ENCODE peak calls at places on chromosomes 12 and 14, in nine cellular contexts. S is tibial nerve, F is suprapubic skin, N is A549, J is esophagus muscularis mucosa, P is ovary, T is body of pancreas, C is stomach, L is uterus. Z is an unnamed sample.

GRCh38 chr12:93153321-93153720 is 224.2 kb upstream of the EEA1 start:
- DNase-seq in S (no peak), F (no peak), N (no peak), J (no peak), P (no peak), T (no peak), C (no peak), L (no peak), Z (no peak)

GRCh38 chr12:89575405-89575804 is 49.6 kb upstream of the POC1B start:
- DNase-seq in S (no peak), F (no peak), N (peak), J (no peak), P (no peak), T (no peak), C (no peak), L (no peak), Z (no peak)

GRCh38 chr14:52327374-52328226 is 13.5 kb downstream of the PTGER2 start:
- DNase-seq in S (no peak), F (no peak), N (no peak), J (no peak), P (no peak), T (no peak), C (no peak), L (no peak), Z (no peak)

GRCh38 chr14:52119030-52119429 is 50.2 kb upstream of the NID2 start:
- DNase-seq in S (peak), F (no peak), N (no peak), J (no peak), P (no peak), T (peak), C (no peak), L (no peak), Z (no peak)

GRCh38 chr12:55929306-55929791 is 1.6 kb upstream of the DGKA start:
- DNase-seq in S (no peak), F (no peak), N (no peak), J (no peak), P (no peak), T (peak), C (peak), L (no peak), Z (no peak)

GRCh38 chr14:52355016-52355430 is 40.9 kb downstream of the PTGER2 start:
- DNase-seq in S (no peak), F (no peak), N (peak), J (no peak), P (no peak), T (no peak), C (no peak), L (no peak), Z (no peak)

GRCh38 chr14:21734457-21735074 is 60.9 kb upstream of the OR4E1 start:
- DNase-seq in S (no peak), F (no peak), N (peak), J (no peak), P (no peak), T (peak), C (no peak), L (no peak), Z (no peak)

GRCh38 chr14:82710257-82710841 is 1176.7 kb upstream of the SEL1L start:
- DNase-seq in S (no peak), F (no peak), N (peak), J (no peak), P (peak), T (peak), C (peak), L (peak), Z (no peak)

GRCh38 chr12:47740536-47741339 is 15.4 kb upstream of the ENDOU start:
- DNase-seq in S (no peak), F (no peak), N (no peak), J (no peak), P (no peak), T (no peak), C (no peak), L (no peak), Z (no peak)

GRCh38 chr14:36264107-36264506 is 56.3 kb downstream of the MBIP start:
- DNase-seq in S (no peak), F (no peak), N (no peak), J (no peak), P (no peak), T (no peak), C (no peak), L (no peak), Z (no peak)

GRCh38 chr14:25048170-25049126 is 1.5 kb downstream of the STXBP6 start:
- DNase-seq in S (peak), F (no peak), N (no peak), J (no peak), P (peak), T (peak), C (peak), L (peak), Z (no peak)

GRCh38 chr12:62919827-62920226 is 15.1 kb downstream of the PPM1H start:
- DNase-seq in S (no peak), F (no peak), N (no peak), J (peak), P (peak), T (peak), C (peak), L (no peak), Z (no peak)

GRCh38 chr12:107929436-107929835 is 154.9 kb downstream of the ASCL4 start:
- DNase-seq in S (no peak), F (no peak), N (peak), J (peak), P (no peak), T (no peak), C (no peak), L (no peak), Z (no peak)

GRCh38 chr12:131910302-131911110 is 16.1 kb downstream of the ULK1 start:
- DNase-seq in S (no peak), F (no peak), N (no peak), J (no peak), P (no peak), T (no peak), C (no peak), L (no peak), Z (no peak)

GRCh38 chr14:61107148-61107641 is 126.2 kb downstream of the SLC38A6 start:
- DNase-seq in S (no peak), F (peak), N (no peak), J (peak), P (peak), T (peak), C (no peak), L (peak), Z (no peak)

GRCh38 chr12:77122236-77122635 is 56.9 kb upstream of the E2F7 start:
- DNase-seq in S (no peak), F (no peak), N (peak), J (no peak), P (no peak), T (peak), C (no peak), L (no peak), Z (no peak)

GRCh38 chr12:20000229-20000869 is 368.0 kb upstream of the PDE3A start:
- DNase-seq in S (no peak), F (no peak), N (no peak), J (no peak), P (no peak), T (no peak), C (no peak), L (no peak), Z (no peak)

GRCh38 chr12:21677622-21678277 is 20.1 kb upstream of the LDHB start:
- DNase-seq in S (no peak), F (no peak), N (peak), J (no peak), P (no peak), T (no peak), C (no peak), L (no peak), Z (no peak)

GRCh38 chr12:22334696-22335290 is at the start of gene ST8SIA1:
- DNase-seq in S (peak), F (peak), N (no peak), J (no peak), P (peak), T (peak), C (peak), L (peak), Z (no peak)

GRCh38 chr14:25400607-25401206 is 350.8 kb upstream of the STXBP6 start:
- DNase-seq in S (peak), F (no peak), N (peak), J (no peak), P (no peak), T (peak), C (peak), L (no peak), Z (no peak)

GRCh38 chr12:69984216-69984615 is 159.2 kb downstream of the MYRFL start:
- DNase-seq in S (no peak), F (no peak), N (no peak), J (no peak), P (no peak), T (no peak), C (no peak), L (no peak), Z (no peak)

GRCh38 chr12:97951239-97951638 is 488.6 kb downstream of the RMST start:
- DNase-seq in S (no peak), F (no peak), N (no peak), J (no peak), P (no peak), T (no peak), C (no peak), L (no peak), Z (no peak)

GRCh38 chr12:78802593-78802992 is 62.0 kb upstream of the SYT1 start:
- DNase-seq in S (no peak), F (no peak), N (peak), J (no peak), P (no peak), T (no peak), C (no peak), L (no peak), Z (no peak)

GRCh38 chr12:92109613-92110012 is 36.0 kb downstream of the BTG1 start:
- DNase-seq in S (no peak), F (no peak), N (no peak), J (no peak), P (no peak), T (no peak), C (no peak), L (no peak), Z (no peak)

GRCh38 chr12:2393016-2393415 is 340.2 kb downstream of the CACNA1C start:
- DNase-seq in S (no peak), F (no peak), N (no peak), J (no peak), P (no peak), T (no peak), C (no peak), L (no peak), Z (no peak)
- TF ChIP-seq CTCF in S (no peak), F (no peak), N (no peak), J (no peak), P (no peak), T (no peak), C (no peak), L (no peak), Z (no peak)

DNA sequence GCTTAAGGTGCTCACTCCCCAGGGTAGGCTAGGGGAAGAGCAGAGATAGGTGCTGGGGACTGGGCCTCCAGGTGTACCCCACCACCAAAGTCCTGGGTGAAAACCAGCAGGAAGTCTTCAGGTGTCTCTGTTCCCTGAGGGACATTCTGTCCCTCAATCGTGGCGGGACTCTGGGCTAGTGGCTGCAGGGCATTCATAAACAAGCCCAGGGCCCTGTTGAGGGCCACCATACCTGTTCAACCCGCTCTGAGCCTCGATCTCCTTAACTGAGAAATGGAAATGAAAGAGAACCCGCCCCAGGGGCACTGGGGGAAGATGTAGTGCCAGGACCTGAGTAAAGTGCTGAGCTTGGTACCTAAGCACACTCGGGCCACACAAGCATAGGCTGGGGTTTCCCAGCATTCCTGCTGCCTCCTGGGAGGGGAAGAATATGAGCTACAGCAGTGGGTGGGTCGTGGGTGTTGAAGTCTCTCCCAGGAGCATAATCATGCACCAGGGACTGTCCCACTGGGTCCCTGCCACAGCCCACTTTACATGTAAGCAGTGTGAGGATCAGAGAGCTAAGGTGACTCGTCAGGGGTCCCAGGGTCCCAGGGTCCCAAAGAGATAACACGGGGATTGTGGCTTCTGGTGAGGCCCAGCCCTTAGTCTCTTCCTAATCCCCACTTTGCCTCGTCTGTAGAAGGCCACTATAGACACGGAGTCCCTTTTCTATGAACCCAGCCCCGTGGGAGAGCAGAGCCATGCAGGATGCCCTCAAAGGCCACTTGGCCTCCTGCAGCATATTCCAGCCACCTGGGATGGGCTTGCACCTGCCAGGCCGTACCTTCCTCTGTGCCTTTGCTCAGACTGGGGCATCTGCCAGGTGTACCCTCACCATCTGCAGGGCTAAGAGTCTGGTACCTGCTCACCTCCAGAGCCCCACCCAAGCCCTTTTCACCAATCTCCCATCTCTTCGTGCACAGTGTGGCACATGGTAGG is 14.4 kb downstream of the FAM222A start:
- DNase-seq in S (peak), F (peak), N (no peak), J (no peak), P (no peak), T (no peak), C (no peak), L (no peak), Z (no peak)
- H3K27ac ChIP-seq in S (peak), F (peak), N (no peak), J (peak), P (no peak), T (peak), C (no peak), L (no peak), Z (no peak)

DNA sequence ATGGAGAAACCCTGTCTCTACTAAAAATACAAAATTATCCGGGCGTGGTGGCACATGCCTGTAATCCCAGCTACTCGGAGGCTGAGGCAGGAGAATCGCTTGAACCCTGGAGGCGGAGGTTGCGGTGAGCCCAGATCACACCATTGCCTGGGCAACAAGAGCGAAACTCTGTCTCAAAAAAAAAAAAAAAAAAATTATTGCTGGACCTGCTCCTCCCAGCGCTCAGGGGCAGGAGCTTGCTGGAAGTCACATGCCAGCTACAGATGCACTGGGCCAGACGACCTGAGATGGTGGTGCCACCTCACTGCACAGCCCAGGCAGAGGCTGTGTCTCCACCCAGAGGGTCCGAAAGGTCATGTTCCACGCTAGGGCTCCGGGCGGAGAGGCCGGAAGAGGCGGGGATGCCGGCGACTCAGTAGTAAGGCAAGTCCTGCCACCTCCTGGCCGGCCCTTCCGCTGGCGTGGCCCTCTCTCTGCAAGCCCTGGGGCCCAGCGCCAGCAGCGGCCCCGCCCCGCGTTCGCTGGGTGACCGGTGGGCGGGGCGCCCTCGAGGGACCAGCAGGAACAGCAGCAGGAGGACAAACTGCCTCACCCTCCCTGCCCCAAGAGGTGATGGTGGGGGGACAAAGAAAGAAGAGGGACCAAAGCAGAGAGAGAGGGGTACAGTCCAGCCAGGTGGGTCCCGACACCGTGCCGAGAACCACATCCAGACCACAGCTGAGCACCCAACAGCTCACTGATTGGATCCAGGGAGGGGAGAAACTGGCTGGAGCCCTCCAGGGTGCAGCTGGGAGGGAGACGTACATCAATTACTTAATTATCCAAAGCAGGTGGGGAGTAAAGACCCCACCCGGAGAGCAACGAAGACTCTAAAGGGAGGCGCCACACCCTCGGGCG is 3.6 kb upstream of the RHOF start:
- DNase-seq in S (peak), F (peak), N (peak), J (peak), P (peak), T (peak), C (peak), L (peak), Z (no peak)
- TF ChIP-seq POLR2A in S (no peak), F (no peak), N (peak), J (peak), P (no peak), T (peak), C (no peak), L (peak), Z (no peak)

DNA sequence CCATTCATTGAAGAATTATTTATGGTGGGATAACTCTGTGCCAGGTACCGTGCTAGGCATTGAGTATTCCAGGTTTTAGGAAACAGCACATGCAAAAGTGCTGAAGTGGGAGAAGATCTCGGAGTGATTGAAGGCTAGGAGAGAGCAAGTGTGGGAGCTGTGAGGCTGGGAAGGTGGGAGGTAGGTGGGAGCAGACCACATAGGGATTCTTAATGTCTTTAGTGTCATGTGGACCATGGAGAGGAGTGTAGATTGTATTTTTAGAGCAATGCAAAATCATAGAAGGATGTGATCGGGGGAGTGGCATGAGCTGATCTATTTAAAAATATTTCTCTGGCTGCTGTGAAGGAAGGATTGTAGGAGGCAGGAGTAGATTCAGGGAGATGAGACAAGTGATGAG is 5.4 kb downstream of the PTPN11 start:
- DNase-seq in S (no peak), F (no peak), N (no peak), J (no peak), P (no peak), T (no peak), C (no peak), L (no peak), Z (no peak)
- TF ChIP-seq CTCF in S (no peak), F (no peak), N (no peak), J (no peak), P (no peak), T (no peak), C (no peak), L (no peak), Z (no peak)

DNA sequence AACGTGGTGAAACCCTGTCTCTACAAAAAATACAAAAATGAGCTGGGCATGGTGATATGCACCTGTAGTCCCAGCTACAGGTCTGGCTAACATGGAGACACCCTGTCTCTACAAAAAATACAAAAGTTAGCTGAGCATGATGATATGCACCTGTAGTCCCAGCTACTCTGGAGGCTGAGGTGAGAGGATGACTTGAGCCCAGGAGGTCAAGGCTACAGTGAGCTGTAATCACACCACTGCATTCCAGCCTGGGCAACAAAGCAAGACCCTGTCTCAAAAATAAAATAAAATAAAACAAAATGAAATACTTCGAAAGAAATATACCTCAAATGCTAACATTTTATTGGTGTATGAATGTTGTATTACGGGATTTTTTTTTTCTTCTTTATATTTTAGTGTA is 107.6 kb upstream of the EGLN3 start:
- DNase-seq in S (no peak), F (no peak), N (no peak), J (peak), P (no peak), T (no peak), C (no peak), L (no peak), Z (no peak)
- H3K27ac ChIP-seq in S (no peak), F (no peak), N (no peak), J (no peak), P (no peak), T (no peak), C (no peak), L (no peak), Z (no peak)

GRCh38 chr14:68793734-68794129 is 865 bp upstream of the ZFP36L1 start:
- DNase-seq in S (no peak), F (no peak), N (no peak), J (no peak), P (no peak), T (no peak), C (no peak), L (no peak), Z (no peak)

GRCh38 chr14:68792830-68793733 is at the start of gene ZFP36L1:
- DNase-seq in S (peak), F (peak), N (peak), J (peak), P (peak), T (peak), C (peak), L (peak), Z (peak)

GRCh38 chr14:68795602-68796417 is 2.9 kb upstream of the ZFP36L1 start:
- DNase-seq in S (peak), F (peak), N (peak), J (peak), P (peak), T (peak), C (peak), L (peak), Z (no peak)

GRCh38 chr14:68794856-68795601 is 2.2 kb upstream of the ZFP36L1 start:
- DNase-seq in S (no peak), F (peak), N (peak), J (peak), P (peak), T (peak), C (peak), L (no peak), Z (no peak)

GRCh38 chr14:68794130-68794855 is 1.4 kb upstream of the ZFP36L1 start:
- DNase-seq in S (peak), F (peak), N (peak), J (peak), P (peak), T (peak), C (peak), L (peak), Z (peak)
- TF ChIP-seq POLR2A in S (peak), F (peak), N (peak), J (peak), P (peak), T (peak), C (peak), L (peak), Z (peak)

GRCh38 chr12:45674181-45674580 is 55.3 kb upstream of the ARID2 start:
- DNase-seq in S (no peak), F (no peak), N (no peak), J (no peak), P (no peak), T (no peak), C (no peak), L (no peak), Z (no peak)
- TF ChIP-seq CTCF in S (no peak), F (no peak), N (no peak), J (no peak), P (no peak), T (no peak), C (no peak), L (no peak), Z (no peak)

DNA sequence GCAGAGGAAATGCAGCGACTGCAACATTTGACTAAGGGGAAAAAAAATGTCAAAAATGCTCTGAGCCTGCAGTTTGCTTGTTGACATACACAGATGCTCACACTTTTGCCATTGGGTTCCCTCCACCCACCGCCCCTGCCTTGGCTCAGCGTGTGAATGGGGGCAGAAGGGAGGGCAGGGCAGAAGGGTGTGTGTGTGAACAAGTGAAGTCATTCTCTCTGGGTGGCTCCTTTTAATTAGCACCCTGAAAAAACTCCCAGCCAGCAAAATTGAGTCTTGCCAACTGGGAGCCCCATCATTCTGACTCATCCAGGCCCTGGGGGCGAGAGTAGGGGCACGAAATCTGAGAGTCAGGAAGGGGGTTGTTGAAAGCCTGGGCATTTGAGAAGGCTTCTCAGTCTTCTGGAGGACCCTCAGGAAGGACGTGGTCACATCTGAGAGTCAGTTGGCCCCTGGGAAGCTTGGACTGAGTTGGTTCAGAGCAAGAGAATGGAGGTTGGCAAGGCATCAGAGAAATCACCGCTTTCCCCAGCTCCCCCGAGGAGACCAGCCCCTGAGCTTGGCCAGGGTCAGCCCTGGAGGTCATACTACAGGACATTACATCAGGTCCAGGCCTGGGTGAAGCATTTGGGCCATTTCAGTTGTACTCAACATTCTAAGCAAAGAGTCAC is 22.6 kb upstream of the KRT78 start:
- DNase-seq in S (peak), F (no peak), N (peak), J (no peak), P (peak), T (no peak), C (peak), L (no peak), Z (no peak)
- H3K27ac ChIP-seq in S (peak), F (peak), N (peak), J (peak), P (peak), T (no peak), C (peak), L (peak), Z (peak)

Z was measured in esophagus squamous epithelium.